ENCODE peak calls at places on chromosomes 6 and 20, in eight cellular contexts. One of them, this sample, is unnamed.

GRCh38 chr6:31791324-31792089 is 4.0 kb downstream of the VARS1 start:
- DNase-seq in HTR-8/SVneo: peak
- DNase-seq in WERI-Rb-1: peak
- DNase-seq in SK-MEL-5: peak
- DNase-seq in GM06990: no peak
- DNase-seq in stimulated activated CD4-positive, alpha-beta T cell treated with anti-CD3 and anti-CD28 coated beads, Interleukin-4, amount 100 ng/mL, for 48 hours: no peak
- DNase-seq in NCI-H1092 treated with DMSO at 0.1 percent for 48 hours: peak
- DNase-seq in ACHN: peak
- DNase-seq in this sample: peak

GRCh38 chr6:46407785-46408530 is 83.3 kb downstream of the RCAN2 start:
- DNase-seq in HTR-8/SVneo: no peak
- DNase-seq in GM06990: no peak
- DNase-seq in WERI-Rb-1: no peak
- DNase-seq in SK-MEL-5: no peak
- DNase-seq in ACHN: no peak
- DNase-seq in NCI-H1092 treated with DMSO at 0.1 percent for 48 hours: no peak
- DNase-seq in stimulated activated CD4-positive, alpha-beta T cell treated with anti-CD3 and anti-CD28 coated beads, Interleukin-4, amount 100 ng/mL, for 48 hours: no peak
- DNase-seq in this sample: no peak

GRCh38 chr6:31462964-31463940 is 34.7 kb upstream of the MICB start:
- DNase-seq in WERI-Rb-1: peak
- DNase-seq in HTR-8/SVneo: peak
- DNase-seq in ACHN: peak
- DNase-seq in SK-MEL-5: peak
- DNase-seq in NCI-H1092 treated with DMSO at 0.1 percent for 48 hours: no peak
- DNase-seq in stimulated activated CD4-positive, alpha-beta T cell treated with anti-CD3 and anti-CD28 coated beads, Interleukin-4, amount 100 ng/mL, for 48 hours: peak
- DNase-seq in GM06990: peak
- DNase-seq in this sample: peak

GRCh38 chr20:14264869-14265268 is 72.5 kb downstream of the FLRT3 start:
- DNase-seq in SK-MEL-5: peak
- DNase-seq in stimulated activated CD4-positive, alpha-beta T cell treated with anti-CD3 and anti-CD28 coated beads, Interleukin-4, amount 100 ng/mL, for 48 hours: no peak
- DNase-seq in WERI-Rb-1: no peak
- DNase-seq in HTR-8/SVneo: no peak
- DNase-seq in NCI-H1092 treated with DMSO at 0.1 percent for 48 hours: peak
- DNase-seq in GM06990: no peak
- DNase-seq in ACHN: peak
- DNase-seq in this sample: peak

GRCh38 chr6:159577564-159577963 is 115.5 kb downstream of the SOD2 start:
- DNase-seq in NCI-H1092 treated with DMSO at 0.1 percent for 48 hours: no peak
- DNase-seq in ACHN: peak
- DNase-seq in HTR-8/SVneo: no peak
- DNase-seq in SK-MEL-5: peak
- DNase-seq in GM06990: no peak
- DNase-seq in stimulated activated CD4-positive, alpha-beta T cell treated with anti-CD3 and anti-CD28 coated beads, Interleukin-4, amount 100 ng/mL, for 48 hours: no peak
- DNase-seq in WERI-Rb-1: no peak
- DNase-seq in this sample: no peak

GRCh38 chr6:156612361-156612760 is 164.8 kb upstream of the ARID1B start:
- DNase-seq in SK-MEL-5: no peak
- DNase-seq in GM06990: no peak
- DNase-seq in stimulated activated CD4-positive, alpha-beta T cell treated with anti-CD3 and anti-CD28 coated beads, Interleukin-4, amount 100 ng/mL, for 48 hours: no peak
- DNase-seq in ACHN: no peak
- DNase-seq in WERI-Rb-1: no peak
- DNase-seq in NCI-H1092 treated with DMSO at 0.1 percent for 48 hours: no peak
- DNase-seq in HTR-8/SVneo: no peak
- DNase-seq in this sample: no peak

GRCh38 chr6:43405354-43405753 is 22.0 kb upstream of the ABCC10 start:
- DNase-seq in ACHN: no peak
- DNase-seq in WERI-Rb-1: no peak
- DNase-seq in GM06990: no peak
- DNase-seq in SK-MEL-5: no peak
- DNase-seq in stimulated activated CD4-positive, alpha-beta T cell treated with anti-CD3 and anti-CD28 coated beads, Interleukin-4, amount 100 ng/mL, for 48 hours: no peak
- DNase-seq in NCI-H1092 treated with DMSO at 0.1 percent for 48 hours: no peak
- DNase-seq in HTR-8/SVneo: no peak
- DNase-seq in this sample: peak

GRCh38 chr6:44580901-44581300 is 193.4 kb downstream of the CDC5L start:
- DNase-seq in NCI-H1092 treated with DMSO at 0.1 percent for 48 hours: no peak
- DNase-seq in WERI-Rb-1: no peak
- DNase-seq in SK-MEL-5: no peak
- DNase-seq in stimulated activated CD4-positive, alpha-beta T cell treated with anti-CD3 and anti-CD28 coated beads, Interleukin-4, amount 100 ng/mL, for 48 hours: no peak
- DNase-seq in ACHN: no peak
- DNase-seq in HTR-8/SVneo: peak
- DNase-seq in GM06990: no peak
- DNase-seq in this sample: peak

GRCh38 chr6:167210375-167211295 is 52.9 kb upstream of the GPR31 start:
- DNase-seq in NCI-H1092 treated with DMSO at 0.1 percent for 48 hours: no peak
- DNase-seq in GM06990: no peak
- DNase-seq in stimulated activated CD4-positive, alpha-beta T cell treated with anti-CD3 and anti-CD28 coated beads, Interleukin-4, amount 100 ng/mL, for 48 hours: no peak
- DNase-seq in SK-MEL-5: no peak
- DNase-seq in ACHN: no peak
- DNase-seq in WERI-Rb-1: no peak
- DNase-seq in HTR-8/SVneo: no peak
- DNase-seq in this sample: no peak

GRCh38 chr6:109998159-109998785 is 20.2 kb downstream of the GPR6 start:
- DNase-seq in NCI-H1092 treated with DMSO at 0.1 percent for 48 hours: no peak
- DNase-seq in HTR-8/SVneo: peak
- DNase-seq in SK-MEL-5: no peak
- DNase-seq in WERI-Rb-1: no peak
- DNase-seq in GM06990: no peak
- DNase-seq in stimulated activated CD4-positive, alpha-beta T cell treated with anti-CD3 and anti-CD28 coated beads, Interleukin-4, amount 100 ng/mL, for 48 hours: no peak
- DNase-seq in ACHN: no peak
- DNase-seq in this sample: no peak

GRCh38 chr6:107690546-107690863 is 133.6 kb downstream of the SCML4 start:
- DNase-seq in stimulated activated CD4-positive, alpha-beta T cell treated with anti-CD3 and anti-CD28 coated beads, Interleukin-4, amount 100 ng/mL, for 48 hours: no peak
- DNase-seq in SK-MEL-5: no peak
- DNase-seq in WERI-Rb-1: no peak
- DNase-seq in HTR-8/SVneo: no peak
- DNase-seq in GM06990: no peak
- DNase-seq in ACHN: no peak
- DNase-seq in NCI-H1092 treated with DMSO at 0.1 percent for 48 hours: no peak
- DNase-seq in this sample: no peak

GRCh38 chr20:13684566-13685222 is 46.0 kb upstream of the TASP1 start:
- DNase-seq in HTR-8/SVneo: no peak
- DNase-seq in GM06990: peak
- DNase-seq in stimulated activated CD4-positive, alpha-beta T cell treated with anti-CD3 and anti-CD28 coated beads, Interleukin-4, amount 100 ng/mL, for 48 hours: no peak
- DNase-seq in ACHN: no peak
- DNase-seq in WERI-Rb-1: no peak
- DNase-seq in SK-MEL-5: no peak
- DNase-seq in NCI-H1092 treated with DMSO at 0.1 percent for 48 hours: no peak
- DNase-seq in this sample: no peak

GRCh38 chr20:5171074-5171789 is 44.4 kb downstream of the CDS2 start:
- DNase-seq in ACHN: no peak
- DNase-seq in NCI-H1092 treated with DMSO at 0.1 percent for 48 hours: no peak
- DNase-seq in WERI-Rb-1: no peak
- DNase-seq in stimulated activated CD4-positive, alpha-beta T cell treated with anti-CD3 and anti-CD28 coated beads, Interleukin-4, amount 100 ng/mL, for 48 hours: no peak
- DNase-seq in GM06990: no peak
- DNase-seq in SK-MEL-5: no peak
- DNase-seq in HTR-8/SVneo: no peak
- DNase-seq in this sample: peak

GRCh38 chr20:1017677-1018076 is 15.6 kb upstream of the RSPO4 start:
- DNase-seq in SK-MEL-5: no peak
- DNase-seq in HTR-8/SVneo: no peak
- DNase-seq in WERI-Rb-1: no peak
- DNase-seq in stimulated activated CD4-positive, alpha-beta T cell treated with anti-CD3 and anti-CD28 coated beads, Interleukin-4, amount 100 ng/mL, for 48 hours: no peak
- DNase-seq in GM06990: no peak
- DNase-seq in NCI-H1092 treated with DMSO at 0.1 percent for 48 hours: no peak
- DNase-seq in ACHN: no peak
- DNase-seq in this sample: no peak

GRCh38 chr20:35287509-35288324 is 3.1 kb upstream of the EIF6 start:
- DNase-seq in SK-MEL-5: no peak
- DNase-seq in ACHN: no peak
- DNase-seq in WERI-Rb-1: no peak
- DNase-seq in HTR-8/SVneo: no peak
- DNase-seq in GM06990: no peak
- DNase-seq in NCI-H1092 treated with DMSO at 0.1 percent for 48 hours: no peak
- DNase-seq in stimulated activated CD4-positive, alpha-beta T cell treated with anti-CD3 and anti-CD28 coated beads, Interleukin-4, amount 100 ng/mL, for 48 hours: no peak
- DNase-seq in this sample: no peak

GRCh38 chr6:113457751-113458150 is 399.4 kb upstream of the MARCKS start:
- DNase-seq in stimulated activated CD4-positive, alpha-beta T cell treated with anti-CD3 and anti-CD28 coated beads, Interleukin-4, amount 100 ng/mL, for 48 hours: no peak
- DNase-seq in ACHN: no peak
- DNase-seq in GM06990: no peak
- DNase-seq in NCI-H1092 treated with DMSO at 0.1 percent for 48 hours: no peak
- DNase-seq in SK-MEL-5: no peak
- DNase-seq in WERI-Rb-1: no peak
- DNase-seq in HTR-8/SVneo: no peak
- DNase-seq in this sample: no peak

GRCh38 chr6:100132005-100132404 is 138.0 kb upstream of the MCHR2 start:
- DNase-seq in stimulated activated CD4-positive, alpha-beta T cell treated with anti-CD3 and anti-CD28 coated beads, Interleukin-4, amount 100 ng/mL, for 48 hours: no peak
- DNase-seq in WERI-Rb-1: no peak
- DNase-seq in NCI-H1092 treated with DMSO at 0.1 percent for 48 hours: no peak
- DNase-seq in GM06990: no peak
- DNase-seq in HTR-8/SVneo: no peak
- DNase-seq in ACHN: no peak
- DNase-seq in SK-MEL-5: no peak
- DNase-seq in this sample: no peak

GRCh38 chr20:8909596-8909995 is 159.3 kb upstream of the PLCB4 start:
- DNase-seq in WERI-Rb-1: no peak
- DNase-seq in SK-MEL-5: peak
- DNase-seq in NCI-H1092 treated with DMSO at 0.1 percent for 48 hours: no peak
- DNase-seq in ACHN: no peak
- DNase-seq in stimulated activated CD4-positive, alpha-beta T cell treated with anti-CD3 and anti-CD28 coated beads, Interleukin-4, amount 100 ng/mL, for 48 hours: no peak
- DNase-seq in HTR-8/SVneo: no peak
- DNase-seq in GM06990: no peak
- DNase-seq in this sample: no peak

GRCh38 chr20:63641792-63642517 is 11.3 kb downstream of the STMN3 start:
- DNase-seq in SK-MEL-5: peak
- DNase-seq in GM06990: peak
- DNase-seq in NCI-H1092 treated with DMSO at 0.1 percent for 48 hours: peak
- DNase-seq in WERI-Rb-1: peak
- DNase-seq in HTR-8/SVneo: peak
- DNase-seq in ACHN: peak
- DNase-seq in stimulated activated CD4-positive, alpha-beta T cell treated with anti-CD3 and anti-CD28 coated beads, Interleukin-4, amount 100 ng/mL, for 48 hours: peak
- DNase-seq in this sample: peak

GRCh38 chr6:4804095-4804494 is 27.9 kb downstream of the CDYL start:
- DNase-seq in HTR-8/SVneo: no peak
- DNase-seq in WERI-Rb-1: no peak
- DNase-seq in GM06990: no peak
- DNase-seq in ACHN: peak
- DNase-seq in stimulated activated CD4-positive, alpha-beta T cell treated with anti-CD3 and anti-CD28 coated beads, Interleukin-4, amount 100 ng/mL, for 48 hours: no peak
- DNase-seq in SK-MEL-5: peak
- DNase-seq in NCI-H1092 treated with DMSO at 0.1 percent for 48 hours: no peak
- DNase-seq in this sample: no peak

GRCh38 chr20:59829415-59830106 is 103.9 kb downstream of the SYCP2 start:
- DNase-seq in WERI-Rb-1: no peak
- DNase-seq in GM06990: no peak
- DNase-seq in SK-MEL-5: no peak
- DNase-seq in NCI-H1092 treated with DMSO at 0.1 percent for 48 hours: no peak
- DNase-seq in ACHN: no peak
- DNase-seq in stimulated activated CD4-positive, alpha-beta T cell treated with anti-CD3 and anti-CD28 coated beads, Interleukin-4, amount 100 ng/mL, for 48 hours: no peak
- DNase-seq in HTR-8/SVneo: no peak
- DNase-seq in this sample: peak

GRCh38 chr6:41663558-41663957 is 25.3 kb downstream of the MDFI start:
- DNase-seq in WERI-Rb-1: no peak
- DNase-seq in ACHN: no peak
- DNase-seq in GM06990: no peak
- DNase-seq in stimulated activated CD4-positive, alpha-beta T cell treated with anti-CD3 and anti-CD28 coated beads, Interleukin-4, amount 100 ng/mL, for 48 hours: no peak
- DNase-seq in HTR-8/SVneo: no peak
- DNase-seq in NCI-H1092 treated with DMSO at 0.1 percent for 48 hours: no peak
- DNase-seq in SK-MEL-5: no peak
- DNase-seq in this sample: no peak